ENCODE peak calls at places on chromosomes 6 and 20, in five cellular contexts. One of them, this sample, is unnamed.

GRCh38 chr6:113015249-113015648 is 668.1 kb downstream of the RFPL4B start:
- DNase-seq in AG04450: peak
- DNase-seq in A549: no peak
- DNase-seq in naive thymus-derived CD4-positive, alpha-beta T cell: no peak
- DNase-seq in endothelial cell of umbilical vein: no peak
- DNase-seq in this sample: no peak

GRCh38 chr6:156980515-156980914 is 203.3 kb downstream of the ARID1B start:
- DNase-seq in AG04450: no peak
- DNase-seq in endothelial cell of umbilical vein: no peak
- DNase-seq in A549: no peak
- DNase-seq in naive thymus-derived CD4-positive, alpha-beta T cell: no peak
- DNase-seq in this sample: no peak

GRCh38 chr6:125913864-125914351 is 42.7 kb upstream of the HINT3 start:
- DNase-seq in AG04450: peak
- DNase-seq in A549: peak
- DNase-seq in naive thymus-derived CD4-positive, alpha-beta T cell: no peak
- DNase-seq in endothelial cell of umbilical vein: peak
- DNase-seq in this sample: no peak

GRCh38 chr6:117072781-117073180 is 192.6 kb upstream of the VGLL2 start:
- DNase-seq in naive thymus-derived CD4-positive, alpha-beta T cell: no peak
- DNase-seq in endothelial cell of umbilical vein: no peak
- DNase-seq in AG04450: no peak
- DNase-seq in A549: no peak
- DNase-seq in this sample: no peak

GRCh38 chr6:20840675-20841074 is 306.4 kb downstream of the CDKAL1 start:
- DNase-seq in naive thymus-derived CD4-positive, alpha-beta T cell: no peak
- DNase-seq in endothelial cell of umbilical vein: no peak
- DNase-seq in A549: no peak
- DNase-seq in AG04450: no peak
- DNase-seq in this sample: peak

GRCh38 chr6:21102624-21103023 is 490.9 kb upstream of the SOX4 start:
- DNase-seq in endothelial cell of umbilical vein: no peak
- DNase-seq in A549: no peak
- DNase-seq in naive thymus-derived CD4-positive, alpha-beta T cell: no peak
- DNase-seq in AG04450: no peak
- DNase-seq in this sample: no peak

GRCh38 chr6:42093582-42094329 is 43.4 kb downstream of the TAF8 start:
- DNase-seq in A549: no peak
- DNase-seq in endothelial cell of umbilical vein: no peak
- DNase-seq in AG04450: no peak
- DNase-seq in naive thymus-derived CD4-positive, alpha-beta T cell: no peak
- DNase-seq in this sample: no peak

GRCh38 chr20:24872291-24873014 is 76.6 kb upstream of the CST7 start:
- DNase-seq in A549: no peak
- DNase-seq in AG04450: no peak
- DNase-seq in naive thymus-derived CD4-positive, alpha-beta T cell: no peak
- DNase-seq in endothelial cell of umbilical vein: no peak
- DNase-seq in this sample: peak

DNA sequence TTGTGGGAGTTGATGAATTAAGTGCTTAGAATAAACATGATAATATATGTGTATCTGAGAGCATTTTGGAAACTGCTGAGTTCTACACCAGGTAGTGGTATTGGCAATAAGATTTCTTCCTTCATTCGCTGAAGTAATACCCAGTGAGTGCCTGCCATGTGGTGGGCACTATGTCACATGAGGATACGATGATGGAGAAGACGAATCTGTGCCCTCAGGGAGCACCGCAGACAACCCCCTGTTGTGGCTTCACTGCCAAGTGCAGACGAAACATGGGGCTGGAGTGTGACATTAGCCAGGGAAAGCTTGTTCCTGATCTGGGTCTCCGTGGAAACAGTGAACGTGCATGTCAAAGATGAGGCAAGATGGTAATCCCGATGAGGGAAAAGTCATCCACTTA is 7.9 kb downstream of the ZNF76 start:
- DNase-seq in endothelial cell of umbilical vein: no peak
- DNase-seq in naive thymus-derived CD4-positive, alpha-beta T cell: no peak
- DNase-seq in AG04450: no peak
- DNase-seq in A549: no peak
- DNase-seq in this sample: no peak
- H3K4me3 ChIP-seq in endothelial cell of umbilical vein: no peak
- H3K4me3 ChIP-seq in naive thymus-derived CD4-positive, alpha-beta T cell: no peak
- H3K4me3 ChIP-seq in AG04450: no peak
- H3K4me3 ChIP-seq in A549: no peak
- H3K4me3 ChIP-seq in this sample: no peak

DNA sequence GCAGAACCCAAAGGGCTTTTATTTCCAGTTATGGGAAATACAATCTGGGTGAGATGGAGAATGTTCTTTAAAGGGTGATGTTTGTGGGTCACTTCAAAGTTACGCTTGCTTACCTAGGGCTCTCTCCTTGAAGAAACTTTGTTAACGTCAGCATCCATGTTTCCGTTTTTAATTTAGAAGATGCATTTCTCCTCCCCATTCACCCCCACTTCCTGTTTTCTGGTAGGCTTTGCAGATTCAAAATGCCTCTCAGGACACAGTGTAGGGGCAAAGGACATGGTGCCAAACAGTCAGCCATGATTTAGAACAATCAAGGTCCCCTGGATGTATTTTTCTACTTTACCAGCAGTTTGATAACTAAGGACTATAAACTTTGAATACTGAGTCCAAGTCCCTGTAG is 49.5 kb downstream of the RPS12 start:
- DNase-seq in A549: no peak
- DNase-seq in naive thymus-derived CD4-positive, alpha-beta T cell: no peak
- DNase-seq in AG04450: no peak
- DNase-seq in endothelial cell of umbilical vein: no peak
- DNase-seq in this sample: no peak
- H3K4me3 ChIP-seq in A549: no peak
- H3K4me3 ChIP-seq in naive thymus-derived CD4-positive, alpha-beta T cell: no peak
- H3K4me3 ChIP-seq in AG04450: no peak
- H3K4me3 ChIP-seq in endothelial cell of umbilical vein: no peak
- H3K4me3 ChIP-seq in this sample: no peak

DNA sequence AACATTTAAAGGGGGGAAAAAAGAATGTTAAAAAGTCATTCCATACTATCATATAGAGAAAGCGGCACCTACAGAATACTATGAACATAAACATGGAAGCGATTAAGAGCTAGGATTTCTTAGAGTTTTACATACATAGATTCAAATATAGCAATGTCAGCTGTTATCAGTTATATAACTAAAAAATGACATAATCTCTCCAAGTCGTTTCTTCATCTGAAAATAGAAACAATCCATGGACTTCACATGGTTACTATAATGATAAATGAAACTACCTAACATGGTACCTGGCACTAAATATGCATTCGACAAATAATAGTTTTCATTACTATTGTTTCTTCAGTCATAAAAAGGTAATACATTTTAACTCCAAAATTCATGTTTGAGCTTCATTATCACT is 3.7 kb downstream of the IBTK start:
- DNase-seq in endothelial cell of umbilical vein: no peak
- DNase-seq in naive thymus-derived CD4-positive, alpha-beta T cell: no peak
- DNase-seq in A549: no peak
- DNase-seq in AG04450: no peak
- DNase-seq in this sample: no peak
- H3K4me3 ChIP-seq in endothelial cell of umbilical vein: no peak
- H3K4me3 ChIP-seq in naive thymus-derived CD4-positive, alpha-beta T cell: no peak
- H3K4me3 ChIP-seq in A549: no peak
- H3K4me3 ChIP-seq in AG04450: no peak
- H3K4me3 ChIP-seq in this sample: no peak

GRCh38 chr6:33787336-33787953 is 1.5 kb downstream of the LEMD2 start:
- DNase-seq in A549: no peak
- DNase-seq in naive thymus-derived CD4-positive, alpha-beta T cell: no peak
- DNase-seq in endothelial cell of umbilical vein: peak
- DNase-seq in AG04450: no peak
- DNase-seq in this sample: no peak

GRCh38 chr6:33785766-33786165 is 3.2 kb downstream of the LEMD2 start:
- DNase-seq in AG04450: no peak
- DNase-seq in endothelial cell of umbilical vein: peak
- DNase-seq in naive thymus-derived CD4-positive, alpha-beta T cell: no peak
- DNase-seq in A549: no peak
- DNase-seq in this sample: no peak

GRCh38 chr6:33787954-33788693 is 806 bp downstream of the LEMD2 start:
- DNase-seq in naive thymus-derived CD4-positive, alpha-beta T cell: peak
- DNase-seq in endothelial cell of umbilical vein: peak
- DNase-seq in AG04450: peak
- DNase-seq in A549: peak
- DNase-seq in this sample: peak

GRCh38 chr6:33784787-33785186 is 4.1 kb downstream of the LEMD2 start:
- DNase-seq in endothelial cell of umbilical vein: no peak
- DNase-seq in AG04450: no peak
- DNase-seq in A549: no peak
- DNase-seq in naive thymus-derived CD4-positive, alpha-beta T cell: no peak
- DNase-seq in this sample: no peak

DNA sequence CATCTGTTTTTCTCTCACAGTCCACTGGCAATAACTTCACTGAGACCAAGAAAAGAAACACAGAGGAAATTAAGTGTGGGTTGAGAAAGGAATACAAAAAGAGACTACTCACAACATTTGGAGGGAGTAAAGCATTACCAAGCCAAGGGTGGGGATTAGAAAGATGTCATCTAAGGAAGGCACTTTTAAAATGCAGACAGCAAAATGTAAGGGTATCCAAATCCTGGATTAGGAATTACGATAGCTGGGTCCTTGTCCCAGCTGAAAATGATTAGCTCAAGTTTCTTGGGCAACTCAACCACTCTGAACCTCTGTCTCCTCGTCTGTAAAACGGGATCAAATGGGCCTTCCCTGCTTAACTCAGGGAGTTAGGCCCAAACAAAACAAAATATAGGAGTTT is 2.2 kb downstream of the LEMD2 start:
- DNase-seq in A549: no peak
- DNase-seq in naive thymus-derived CD4-positive, alpha-beta T cell: no peak
- DNase-seq in endothelial cell of umbilical vein: peak
- DNase-seq in AG04450: no peak
- DNase-seq in this sample: no peak
- H3K4me3 ChIP-seq in A549: no peak
- H3K4me3 ChIP-seq in naive thymus-derived CD4-positive, alpha-beta T cell: peak
- H3K4me3 ChIP-seq in endothelial cell of umbilical vein: no peak
- H3K4me3 ChIP-seq in AG04450: peak
- H3K4me3 ChIP-seq in this sample: no peak

GRCh38 chr20:10511507-10512231 is 76.6 kb downstream of the SLX4IP start:
- DNase-seq in endothelial cell of umbilical vein: peak
- DNase-seq in A549: peak
- DNase-seq in naive thymus-derived CD4-positive, alpha-beta T cell: no peak
- DNase-seq in AG04450: peak
- DNase-seq in this sample: peak
- H3K4me3 ChIP-seq in endothelial cell of umbilical vein: no peak
- H3K4me3 ChIP-seq in A549: no peak
- H3K4me3 ChIP-seq in naive thymus-derived CD4-positive, alpha-beta T cell: no peak
- H3K4me3 ChIP-seq in AG04450: no peak
- H3K4me3 ChIP-seq in this sample: peak

DNA sequence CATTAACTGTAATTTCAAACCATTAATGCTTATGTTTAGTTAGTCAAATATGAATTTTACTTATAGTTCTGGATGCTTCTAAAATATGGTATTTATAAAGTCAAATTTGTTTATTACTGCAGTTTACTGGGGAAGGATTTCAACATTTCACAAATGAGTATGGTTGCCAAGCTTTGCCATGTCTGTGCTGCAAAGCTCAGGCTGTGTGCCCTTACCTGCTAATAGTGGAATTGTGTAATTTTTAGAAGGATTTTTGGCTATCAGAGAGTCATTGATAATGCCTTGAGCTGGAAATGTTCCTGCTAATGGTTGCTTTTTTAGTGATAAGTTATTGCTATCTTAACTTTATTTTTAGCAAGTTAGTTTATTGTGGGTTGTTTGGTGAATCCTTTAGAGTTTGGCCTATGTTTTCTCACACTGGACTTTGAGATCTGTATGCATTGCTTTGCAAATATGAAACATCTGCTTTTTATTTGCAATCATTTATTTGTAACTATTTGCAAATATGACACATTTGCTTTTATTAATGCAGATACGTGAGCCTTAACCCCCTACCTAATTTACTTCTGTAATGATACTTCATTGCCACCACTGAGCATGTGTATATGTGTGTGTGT is 105.8 kb downstream of the CD109 start:
- DNase-seq in A549: no peak
- DNase-seq in AG04450: no peak
- DNase-seq in naive thymus-derived CD4-positive, alpha-beta T cell: no peak
- DNase-seq in endothelial cell of umbilical vein: no peak
- DNase-seq in this sample: no peak
- H3K4me3 ChIP-seq in A549: no peak
- H3K4me3 ChIP-seq in AG04450: no peak
- H3K4me3 ChIP-seq in naive thymus-derived CD4-positive, alpha-beta T cell: no peak
- H3K4me3 ChIP-seq in endothelial cell of umbilical vein: no peak
- H3K4me3 ChIP-seq in this sample: no peak

GRCh38 chr6:90583783-90584481 is 2.9 kb downstream of the MAP3K7 start:
- DNase-seq in naive thymus-derived CD4-positive, alpha-beta T cell: no peak
- DNase-seq in A549: no peak
- DNase-seq in AG04450: no peak
- DNase-seq in endothelial cell of umbilical vein: no peak
- DNase-seq in this sample: no peak
- H3K4me3 ChIP-seq in naive thymus-derived CD4-positive, alpha-beta T cell: no peak
- H3K4me3 ChIP-seq in A549: no peak
- H3K4me3 ChIP-seq in AG04450: no peak
- H3K4me3 ChIP-seq in endothelial cell of umbilical vein: no peak
- H3K4me3 ChIP-seq in this sample: peak

GRCh38 chr6:98946877-98947410 is 802 bp downstream of the FBXL4 start:
- DNase-seq in A549: peak
- DNase-seq in naive thymus-derived CD4-positive, alpha-beta T cell: peak
- DNase-seq in AG04450: no peak
- DNase-seq in endothelial cell of umbilical vein: no peak
- DNase-seq in this sample: peak

GRCh38 chr6:98946266-98946817 is 1.4 kb downstream of the FBXL4 start:
- DNase-seq in A549: no peak
- DNase-seq in naive thymus-derived CD4-positive, alpha-beta T cell: no peak
- DNase-seq in endothelial cell of umbilical vein: no peak
- DNase-seq in AG04450: no peak
- DNase-seq in this sample: no peak

GRCh38 chr6:98944168-98944567 is 3.6 kb downstream of the FBXL4 start:
- DNase-seq in naive thymus-derived CD4-positive, alpha-beta T cell: no peak
- DNase-seq in A549: no peak
- DNase-seq in AG04450: no peak
- DNase-seq in endothelial cell of umbilical vein: no peak
- DNase-seq in this sample: no peak

GRCh38 chr6:98944598-98945011 is 3.1 kb downstream of the FBXL4 start:
- DNase-seq in AG04450: no peak
- DNase-seq in naive thymus-derived CD4-positive, alpha-beta T cell: no peak
- DNase-seq in A549: peak
- DNase-seq in endothelial cell of umbilical vein: peak
- DNase-seq in this sample: no peak

DNA sequence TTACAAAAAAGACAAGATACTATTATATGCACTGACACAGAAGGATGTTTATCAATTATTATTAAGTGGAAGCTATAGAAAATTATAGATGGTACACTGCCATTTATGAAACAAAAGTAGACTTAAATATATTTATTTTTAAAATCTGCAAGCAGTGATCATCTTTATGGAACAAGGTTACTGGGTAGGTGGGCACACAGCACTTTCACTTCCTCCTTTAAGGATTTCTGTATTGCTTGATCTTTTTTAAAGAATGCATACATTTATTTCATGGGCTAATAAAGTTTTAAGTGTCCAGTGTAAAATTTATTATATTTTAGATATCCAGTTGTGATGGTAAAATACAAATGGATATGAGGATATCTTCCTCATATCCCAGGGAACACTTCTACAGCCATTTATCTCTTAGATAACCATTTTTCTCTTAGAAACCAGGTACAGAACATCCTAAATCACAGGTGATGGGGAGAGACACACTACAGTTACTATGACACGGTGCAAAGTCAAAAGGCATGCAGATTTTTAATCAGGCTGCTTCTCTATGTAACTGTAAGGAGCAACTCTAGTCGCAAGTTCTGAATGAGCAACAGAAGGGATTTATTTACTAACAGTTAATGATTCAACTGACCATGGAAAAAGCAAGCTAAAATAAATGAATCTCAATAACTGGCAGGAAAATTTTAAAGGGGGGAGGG is 2.3 kb downstream of the FBXL4 start:
- DNase-seq in endothelial cell of umbilical vein: no peak
- DNase-seq in A549: no peak
- DNase-seq in AG04450: no peak
- DNase-seq in naive thymus-derived CD4-positive, alpha-beta T cell: no peak
- DNase-seq in this sample: no peak
- H3K4me3 ChIP-seq in endothelial cell of umbilical vein: no peak
- H3K4me3 ChIP-seq in A549: peak
- H3K4me3 ChIP-seq in AG04450: no peak
- H3K4me3 ChIP-seq in naive thymus-derived CD4-positive, alpha-beta T cell: no peak
- H3K4me3 ChIP-seq in this sample: no peak